ENCODE peak calls at places on chromosomes 13 and 19, in six cellular contexts. K is NCI-H1048, H is upper lobe of right lung, X is nephron progenitor cell, L is nucleus accumbens, Y is right atrium auricular region. Z is an unnamed sample.

GRCh38 chr19:34493038-34493648 is 11.6 kb downstream of the WTIP start:
- DNase-seq in K (no peak), Y (no peak), X (no peak), L (no peak), H (no peak), Z (no peak)

GRCh38 chr19:14796021-14796420 is 17.7 kb upstream of the ADGRE2 start:
- DNase-seq in K (no peak), H (no peak), X (no peak), Y (no peak), L (no peak), Z (no peak)

GRCh38 chr19:11405846-11406643 is 13.1 kb downstream of the RGL3 start:
- DNase-seq in K (no peak), H (no peak), Y (no peak), X (peak), L (no peak), Z (no peak)

GRCh38 chr13:109767023-109767422 is 19.4 kb downstream of the IRS2 start:
- DNase-seq in H (no peak), X (no peak), K (no peak), Y (no peak), L (no peak), Z (no peak)

GRCh38 chr13:42354246-42355117 is 82.5 kb downstream of the AKAP11 start:
- DNase-seq in Y (no peak), L (no peak), K (no peak), H (no peak), X (no peak), Z (peak)

GRCh38 chr13:99968521-99969367 is 2.8 kb downstream of the ZIC5 start:
- DNase-seq in L (no peak), X (peak), K (no peak), Y (no peak), H (no peak), Z (no peak)

GRCh38 chr19:56823417-56823816 is 17.1 kb downstream of the PEG3 start:
- DNase-seq in Y (no peak), L (no peak), H (no peak), X (no peak), K (no peak), Z (no peak)

GRCh38 chr19:45852941-45853340 is 10.0 kb downstream of the SYMPK start:
- DNase-seq in L (no peak), X (no peak), H (peak), K (no peak), Y (no peak), Z (peak)

GRCh38 chr13:96816874-96817273 is 177.4 kb downstream of the OXGR1 start:
- DNase-seq in L (no peak), H (no peak), Y (no peak), K (no peak), X (no peak), Z (no peak)

GRCh38 chr13:21717817-21718216 is 46.9 kb downstream of the FGF9 start:
- DNase-seq in Y (no peak), X (no peak), K (peak), L (no peak), H (no peak), Z (no peak)

GRCh38 chr13:77207943-77208342 is 119.0 kb downstream of the MYCBP2 start:
- DNase-seq in H (no peak), Y (no peak), K (no peak), L (no peak), X (no peak), Z (peak)

GRCh38 chr19:20423381-20424207 is 142.0 kb downstream of the ZNF737 start:
- DNase-seq in H (peak), L (no peak), Y (peak), X (peak), K (no peak), Z (peak)